ENCODE peak calls at places on chromosomes 5 and 9, in six cellular contexts. D, V, C, M, L and J are unnamed samples.

GRCh38 chr9:86485359-86485758 is 131.1 kb upstream of the TUT7 start:
- DNase-seq in V (no peak), D (no peak), C (no peak), M (no peak), L (no peak), J (no peak)

GRCh38 chr5:112930082-112930344 is 8.0 kb upstream of the REEP5 start:
- DNase-seq in M (no peak), C (no peak), D (no peak), V (no peak), L (no peak), J (no peak)

GRCh38 chr5:172410160-172410559 is 44.2 kb downstream of the SH3PXD2B start:
- DNase-seq in M (no peak), V (no peak), D (no peak), L (no peak), C (no peak), J (no peak)

GRCh38 chr9:93111001-93111370 is 15.0 kb downstream of the CARD19 start:
- DNase-seq in C (no peak), L (peak; percentile 27), M (peak; percentile 36), V (no peak), D (peak; percentile 15), J (peak; percentile 61)

GRCh38 chr5:159163027-159163699 is 46.2 kb downstream of the RNF145 start:
- DNase-seq in V (no peak), C (no peak), L (no peak), M (no peak), D (no peak), J (no peak)

GRCh38 chr5:59042683-59043082 is 459.8 kb downstream of the RAB3C start:
- DNase-seq in L (no peak), D (no peak), V (peak; percentile 13), M (peak; percentile 88), C (no peak), J (peak; percentile 44)

GRCh38 chr9:2809692-2810423 is 34.0 kb downstream of the PUM3 start:
- DNase-seq in L (no peak), D (peak; percentile 33), C (no peak), V (peak; percentile 60), M (no peak), J (no peak)

GRCh38 chr5:125203039-125203438 is 456.6 kb upstream of the ZNF608 start:
- DNase-seq in M (no peak), C (no peak), D (no peak), V (no peak), L (no peak), J (no peak)

GRCh38 chr5:10615693-10616092 is 51.8 kb downstream of the ANKRD33B start:
- DNase-seq in M (no peak), L (no peak), D (no peak), V (no peak), C (no peak), J (no peak)

GRCh38 chr9:72533322-72533721 is 11.9 kb downstream of the TMC1 start:
- DNase-seq in C (no peak), M (no peak), L (no peak), V (no peak), D (no peak), J (no peak)

GRCh38 chr5:149256451-149256850 is 15.2 kb upstream of the AFAP1L1 start:
- DNase-seq in D (no peak), M (no peak), L (no peak), V (no peak), C (no peak), J (no peak)

GRCh38 chr5:52560366-52560765 is 227.3 kb upstream of the ITGA1 start:
- DNase-seq in L (no peak), M (no peak), C (no peak), V (peak; percentile 31), D (no peak), J (no peak)

GRCh38 chr5:117982691-117983090 is 1005.7 kb downstream of the DTWD2 start:
- DNase-seq in D (no peak), V (no peak), C (no peak), L (no peak), M (no peak), J (no peak)

GRCh38 chr5:137708062-137708461 is 27.8 kb downstream of the KLHL3 start:
- DNase-seq in M (no peak), D (no peak), C (no peak), L (no peak), V (no peak), J (no peak)

GRCh38 chr5:149297340-149298023 is 25.8 kb downstream of the AFAP1L1 start:
- DNase-seq in L (no peak), V (peak; percentile 57), D (no peak), M (no peak), C (no peak), J (no peak)

GRCh38 chr5:73867344-73868335 is 241.6 kb downstream of the ARHGEF28 start:
- DNase-seq in M (no peak), V (no peak), D (no peak), C (no peak), L (no peak), J (no peak)

GRCh38 chr9:91659529-91660294 is 236.1 kb upstream of the NFIL3 start:
- DNase-seq in C (no peak), L (no peak), V (peak; percentile 45), M (no peak), D (peak; percentile 31), J (no peak)

GRCh38 chr9:33151007-33151557 is 16.1 kb downstream of the B4GALT1 start:
- DNase-seq in C (no peak), D (peak; percentile 79), M (peak; percentile 69), L (no peak), V (peak; percentile 80), J (no peak)

GRCh38 chr9:137140151-137141012 is 1.4 kb downstream of the GRIN1 start:
- DNase-seq in M (no peak), C (no peak), D (no peak), V (peak; percentile 56), L (no peak), J (no peak)

GRCh38 chr5:16304846-16305245 is 125.3 kb upstream of the MARCHF11 start:
- DNase-seq in D (no peak), M (no peak), L (no peak), V (no peak), C (no peak), J (no peak)

GRCh38 chr5:4372481-4372880 is 767.6 kb upstream of the ADAMTS16 start:
- DNase-seq in C (no peak), V (no peak), M (no peak), L (no peak), D (no peak), J (no peak)

GRCh38 chr5:175347027-175347426 is 97.0 kb downstream of the DRD1 start:
- DNase-seq in C (no peak), L (no peak), M (no peak), V (no peak), D (no peak), J (no peak)

GRCh38 chr5:9622891-9623547 is 7.1 kb downstream of the TAS2R1 start:
- DNase-seq in L (no peak), V (peak; percentile 15), M (no peak), D (no peak), C (no peak), J (no peak)

GRCh38 chr5:68343421-68343826 is 127.9 kb downstream of the PIK3R1 start:
- DNase-seq in C (no peak), M (peak; percentile 57), D (peak; percentile 87), L (no peak), V (no peak), J (no peak)

GRCh38 chr5:82749453-82749852 is 327.7 kb downstream of the TMEM167A start:
- DNase-seq in D (no peak), V (no peak), C (no peak), L (no peak), M (no peak), J (no peak)

GRCh38 chr5:9358961-9359686 is 186.8 kb downstream of the SEMA5A start:
- DNase-seq in L (no peak), M (no peak), D (no peak), C (no peak), V (no peak), J (no peak)

GRCh38 chr9:8961186-8961666 is 1161.6 kb upstream of the DMAC1 start:
- DNase-seq in M (peak; percentile 48), L (no peak), D (peak; percentile 83), V (no peak), C (no peak), J (no peak)

GRCh38 chr9:70136632-70137031 is 93.0 kb downstream of the MAMDC2 start:
- DNase-seq in V (no peak), C (no peak), L (no peak), D (no peak), M (no peak), J (no peak)

GRCh38 chr5:151819830-151820229 is 48.1 kb downstream of the G3BP1 start:
- DNase-seq in C (no peak), L (no peak), M (no peak), V (peak; percentile 45), D (peak; percentile 42), J (no peak)

GRCh38 chr9:127755558-127756060 is 20.5 kb upstream of the TOR2A start:
- DNase-seq in L (no peak), V (no peak), M (no peak), C (no peak), D (no peak), J (no peak)

GRCh38 chr9:98070704-98071103 is 14.2 kb downstream of the NANS start:
- DNase-seq in C (no peak), D (no peak), M (no peak), L (no peak), V (no peak), J (no peak)

GRCh38 chr9:131308906-131309305 is 19.4 kb downstream of the PLPP7 start:
- DNase-seq in M (no peak), V (no peak), L (no peak), D (no peak), C (no peak), J (no peak)
- H3K9me3 ChIP-seq in M (no peaks in the 10 kb centered on the region), V (no peaks in the 10 kb centered on the region), L (no peaks in the 10 kb centered on the region), D (no peaks in the 10 kb centered on the region), C (no peaks in the 10 kb centered on the region), J (no peaks in the 10 kb centered on the region)

GRCh38 chr5:141306630-141307029 is 2.8 kb upstream of the SLC25A2 start:
- DNase-seq in L (no peak), C (no peak), D (no peak), V (no peak), M (no peak), J (no peak)
- H3K9me3 ChIP-seq in L (no peaks in the 10 kb centered on the region), C (peaks cover 9% of the 10 kb centered on the region), D (no peaks in the 10 kb centered on the region), V (no peaks in the 10 kb centered on the region), M (peaks cover 47% of the 10 kb centered on the region), J (peaks cover 100% of the 10 kb centered on the region)

DNA sequence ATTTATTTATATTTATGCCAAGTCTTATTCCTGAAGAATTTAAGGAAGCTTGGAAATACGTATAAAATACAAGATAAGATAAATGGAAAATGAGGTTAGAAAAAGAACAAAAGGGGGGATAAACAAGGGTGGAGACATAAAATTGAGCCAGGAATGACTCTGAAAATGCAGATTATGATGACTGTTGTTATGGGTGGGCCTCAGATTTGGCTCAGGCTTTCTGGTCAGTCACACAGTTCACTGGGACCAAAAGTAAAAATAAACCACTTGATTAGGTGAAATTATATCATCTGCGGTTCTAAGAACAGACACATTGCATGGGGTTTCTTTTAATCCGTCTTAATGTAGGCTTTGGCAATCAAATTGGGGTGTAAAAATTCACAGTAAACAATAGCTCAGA is 51.0 kb downstream of the OR1J1 start:
- DNase-seq in L (no peak), M (no peak), C (no peak), D (no peak), V (no peak), J (no peak)
- H3K9me3 ChIP-seq in L (no peaks in the 10 kb centered on the region), M (no peaks in the 10 kb centered on the region), C (no peaks in the 10 kb centered on the region), D (no peaks in the 10 kb centered on the region), V (no peaks in the 10 kb centered on the region), J (no peaks in the 10 kb centered on the region)

DNA sequence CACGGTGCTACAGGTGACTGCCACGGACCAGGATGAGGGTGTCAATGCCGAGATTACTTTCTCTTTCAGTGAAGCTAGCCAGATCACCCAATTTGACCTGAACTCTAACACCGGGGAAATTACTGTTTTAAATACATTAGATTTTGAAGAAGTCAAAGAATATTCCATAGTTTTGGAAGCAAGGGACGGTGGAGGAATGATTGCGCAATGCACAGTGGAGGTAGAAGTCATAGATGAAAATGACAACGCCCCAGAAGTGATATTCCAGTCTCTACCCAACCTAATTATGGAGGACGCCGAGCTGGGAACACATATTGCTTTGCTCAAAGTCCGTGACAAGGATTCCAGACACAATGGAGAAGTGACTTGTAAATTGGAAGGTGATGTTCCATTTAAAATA is 1.2 kb downstream of the PCDHGB4 start:
- DNase-seq in L (no peak), M (no peak), D (no peak), C (no peak), V (no peak), J (no peak)
- H3K9me3 ChIP-seq in L (no peaks in the 10 kb centered on the region), M (no peaks in the 10 kb centered on the region), D (peaks cover 14% of the 10 kb centered on the region), C (peaks cover 21% of the 10 kb centered on the region), V (peaks cover 7% of the 10 kb centered on the region), J (peaks cover 92% of the 10 kb centered on the region)